ENCODE peak calls at places on chromosomes 11 and 22, in ten cellular contexts. A is PC-3, B is stomach, P is AG10803, R is upper lobe of right lung, G is neural progenitor cell, C is bronchial epithelial cell, H is fibroblast of the aortic adventitia, T is ovary, M is HCT116. N is an unnamed sample.

GRCh38 chr22:38177926-38178604 is 3.6 kb downstream of the PLA2G6 start:
- DNase-seq in H (peak), M (peak), A (peak), B (peak), C (peak), P (peak), R (no peak), T (peak), G (peak), N (peak)

GRCh38 chr11:112255075-112255739 is 5.5 kb downstream of the PLET1 start:
- DNase-seq in R (no peak), G (no peak), B (no peak), C (peak), H (peak), M (no peak), P (peak), A (peak), T (no peak), N (no peak)

GRCh38 chr22:23837911-23838685 is 708 bp downstream of the DERL3 start:
- DNase-seq in B (no peak), R (no peak), P (no peak), T (no peak), G (peak), H (no peak), M (no peak), C (no peak), A (no peak), N (no peak)

GRCh38 chr22:28706845-28707244 is 27.2 kb upstream of the TTC28 start:
- DNase-seq in B (no peak), M (no peak), C (no peak), P (no peak), G (no peak), T (no peak), A (no peak), H (no peak), R (no peak), N (no peak)

GRCh38 chr11:16669799-16670415 is 68.5 kb upstream of the C11orf58 start:
- DNase-seq in B (no peak), P (no peak), R (no peak), C (peak), H (no peak), G (no peak), T (no peak), M (peak), A (peak), N (no peak)

GRCh38 chr22:32536352-32536751 is 61.7 kb downstream of the FBXO7 start:
- DNase-seq in H (no peak), B (no peak), C (no peak), A (no peak), T (no peak), G (no peak), M (no peak), P (no peak), R (no peak), N (no peak)

GRCh38 chr11:134513585-134514120 is 101.6 kb upstream of the B3GAT1 start:
- DNase-seq in B (no peak), M (no peak), G (no peak), H (no peak), C (no peak), A (no peak), R (peak), P (no peak), T (no peak), N (no peak)

GRCh38 chr11:17827006-17827405 is 92.4 kb downstream of the KCNC1 start:
- DNase-seq in P (no peak), R (no peak), H (no peak), T (no peak), B (no peak), A (peak), C (peak), G (peak), M (no peak), N (no peak)

GRCh38 chr11:112797072-112797471 is 164.1 kb upstream of the NCAM1 start:
- DNase-seq in R (no peak), B (no peak), M (no peak), H (no peak), A (no peak), C (no peak), P (no peak), G (peak), T (no peak), N (no peak)

GRCh38 chr11:80165763-80166162 is 724.9 kb upstream of the TENM4 start:
- DNase-seq in R (no peak), G (no peak), A (peak), P (peak), C (peak), T (no peak), B (no peak), H (no peak), M (no peak), N (no peak)

GRCh38 chr11:111513240-111513605 is 1.0 kb upstream of the BTG4 start:
- DNase-seq in R (no peak), T (no peak), P (no peak), B (no peak), A (no peak), H (no peak), M (no peak), G (no peak), C (peak), N (no peak)

GRCh38 chr11:70210051-70210501 is 7.0 kb downstream of the FADD start:
- DNase-seq in C (no peak), B (no peak), M (no peak), T (no peak), P (peak), R (no peak), G (no peak), H (peak), A (peak), N (no peak)

GRCh38 chr11:12177739-12178338 is 67.4 kb downstream of the MICAL2 start:
- DNase-seq in R (peak), P (no peak), M (no peak), G (no peak), H (peak), A (no peak), C (no peak), B (no peak), T (no peak), N (no peak)

GRCh38 chr22:31488988-31489617 is 539 bp downstream of the EIF4ENIF1 start:
- DNase-seq in H (peak), M (no peak), A (peak), P (peak), T (peak), R (peak), C (no peak), B (peak), G (peak), N (peak)

GRCh38 chr11:73907191-73907590 is 30.4 kb downstream of the PAAF1 start:
- DNase-seq in C (peak), T (no peak), P (peak), R (no peak), B (no peak), H (peak), G (no peak), A (peak), M (peak), N (no peak)

GRCh38 chr11:102004220-102004619 is 43.0 kb upstream of the CFAP300 start:
- DNase-seq in G (no peak), R (no peak), H (no peak), B (no peak), M (no peak), A (no peak), T (no peak), C (no peak), P (no peak), N (no peak)

GRCh38 chr22:24578355-24579241 is 14.3 kb downstream of the LRRC75B start:
- DNase-seq in P (peak), R (no peak), M (no peak), C (peak), G (no peak), H (peak), B (no peak), T (no peak), A (peak), N (no peak)

GRCh38 chr22:49380828-49381114 is 446.9 kb downstream of the BRD1 start:
- DNase-seq in B (peak), P (no peak), T (no peak), R (no peak), M (no peak), H (no peak), A (no peak), C (no peak), G (no peak), N (no peak)

GRCh38 chr11:31974737-31975136 is 116.1 kb upstream of the RCN1 start:
- DNase-seq in R (no peak), C (peak), A (peak), M (peak), T (no peak), P (peak), B (no peak), H (peak), G (no peak), N (no peak)

GRCh38 chr22:41181349-41182241 is 23.5 kb upstream of the L3MBTL2 start:
- DNase-seq in P (peak), R (no peak), T (no peak), M (no peak), H (peak), A (peak), C (peak), G (no peak), B (no peak), N (no peak)

GRCh38 chr11:75334976-75335375 is 16.5 kb downstream of the ARRB1 start:
- DNase-seq in T (no peak), P (no peak), M (no peak), A (no peak), H (no peak), R (no peak), B (no peak), G (peak), C (no peak), N (no peak)

GRCh38 chr11:66856496-66857233 is at the start of gene LRFN4:
- DNase-seq in C (peak), T (no peak), M (no peak), H (no peak), P (no peak), A (peak), B (peak), G (peak), R (peak), N (no peak)

GRCh38 chr11:33622231-33622630 is 78.4 kb downstream of the C11orf91 start:
- DNase-seq in H (peak), R (no peak), M (no peak), T (no peak), B (no peak), C (no peak), A (no peak), G (no peak), P (peak), N (no peak)

GRCh38 chr11:3139481-3140290 is 25.4 kb downstream of the OSBPL5 start:
- DNase-seq in B (no peak), R (no peak), T (no peak), P (no peak), H (no peak), M (no peak), A (no peak), C (no peak), G (no peak), N (no peak)

GRCh38 chr11:12150831-12151382 is 40.5 kb downstream of the MICAL2 start:
- DNase-seq in H (peak), M (no peak), P (no peak), G (no peak), C (peak), T (no peak), A (peak), B (no peak), R (peak), N (no peak)

GRCh38 chr11:61482513-61482912 is 26.0 kb upstream of the LRRC10B start:
- DNase-seq in M (no peak), H (no peak), C (no peak), A (peak), T (no peak), B (no peak), P (no peak), G (peak), R (no peak), N (no peak)
- TF ChIP-seq CTCF in M (peak), H (peak), C (peak), A (peak), T (no peak), B (peak), P (peak), G (peak), R (peak), N (peak)

GRCh38 chr11:86066606-86067229 is 2.2 kb downstream of the PICALM start:
- DNase-seq in T (no peak), P (no peak), B (no peak), C (no peak), R (no peak), A (no peak), M (no peak), H (no peak), G (no peak), N (no peak)

GRCh38 chr11:86064236-86064803 is 4.6 kb downstream of the PICALM start:
- DNase-seq in P (no peak), A (peak), B (no peak), R (no peak), H (peak), G (no peak), C (peak), M (no peak), T (no peak), N (no peak)

GRCh38 chr11:86067230-86068137 is 1.4 kb downstream of the PICALM start:
- DNase-seq in A (peak), T (no peak), R (no peak), C (peak), M (no peak), H (peak), P (no peak), G (no peak), B (no peak), N (no peak)

GRCh38 chr11:86068138-86068861 is 584 bp downstream of the PICALM start:
- DNase-seq in T (no peak), G (peak), R (peak), C (peak), H (peak), B (peak), M (no peak), P (peak), A (peak), N (peak)

DNA sequence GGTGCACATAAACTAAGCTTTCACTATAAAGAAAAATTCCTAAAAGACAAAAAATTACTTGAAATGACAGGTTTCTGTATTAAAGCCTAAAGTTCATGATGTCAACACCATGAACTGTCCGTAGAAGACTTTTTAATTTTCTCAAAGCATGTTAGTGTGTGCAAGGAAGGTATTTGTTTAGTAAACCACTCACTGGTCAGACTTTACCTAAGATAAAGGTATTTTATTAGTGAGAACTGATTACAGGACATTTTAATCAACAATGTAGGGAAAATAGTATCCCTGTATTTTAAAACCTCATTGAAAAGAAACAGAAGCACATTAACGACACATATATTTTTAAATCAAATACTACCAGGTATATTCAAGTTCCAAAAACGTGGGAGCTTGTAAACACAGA is 2.9 kb downstream of the PICALM start:
- DNase-seq in B (no peak), A (no peak), R (no peak), G (no peak), H (no peak), M (no peak), P (no peak), T (no peak), C (no peak), N (no peak)
- H3K4me3 ChIP-seq in B (peak), A (peak), R (peak), G (peak), H (peak), M (no peak), P (peak), T (peak), C (peak), N (peak)

DNA sequence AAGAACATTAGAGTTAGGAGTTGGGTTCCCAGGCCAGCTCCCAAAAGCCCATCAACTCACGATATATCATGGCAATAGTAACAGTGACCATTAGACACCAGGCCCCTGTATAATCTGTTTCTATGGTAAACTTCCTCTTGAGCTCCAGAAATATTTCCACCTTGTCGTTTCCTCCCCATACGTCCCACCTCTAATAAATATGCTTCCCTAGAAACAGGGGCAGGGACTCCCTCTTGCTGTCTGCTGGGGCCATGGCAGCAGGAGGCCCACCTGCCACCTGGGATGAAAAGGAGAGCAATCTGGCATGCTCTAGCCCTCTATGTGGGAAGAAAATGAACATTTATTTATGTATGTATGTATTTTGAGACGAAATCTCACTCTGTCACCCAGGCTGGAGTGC is 32.2 kb upstream of the AMOTL1 start:
- DNase-seq in R (no peak), P (no peak), B (no peak), A (no peak), H (no peak), M (no peak), C (no peak), G (no peak), T (no peak), N (no peak)
- TF ChIP-seq CTCF in R (no peak), P (no peak), B (no peak), A (no peak), H (no peak), M (no peak), C (no peak), G (no peak), T (no peak), N (no peak)

DNA sequence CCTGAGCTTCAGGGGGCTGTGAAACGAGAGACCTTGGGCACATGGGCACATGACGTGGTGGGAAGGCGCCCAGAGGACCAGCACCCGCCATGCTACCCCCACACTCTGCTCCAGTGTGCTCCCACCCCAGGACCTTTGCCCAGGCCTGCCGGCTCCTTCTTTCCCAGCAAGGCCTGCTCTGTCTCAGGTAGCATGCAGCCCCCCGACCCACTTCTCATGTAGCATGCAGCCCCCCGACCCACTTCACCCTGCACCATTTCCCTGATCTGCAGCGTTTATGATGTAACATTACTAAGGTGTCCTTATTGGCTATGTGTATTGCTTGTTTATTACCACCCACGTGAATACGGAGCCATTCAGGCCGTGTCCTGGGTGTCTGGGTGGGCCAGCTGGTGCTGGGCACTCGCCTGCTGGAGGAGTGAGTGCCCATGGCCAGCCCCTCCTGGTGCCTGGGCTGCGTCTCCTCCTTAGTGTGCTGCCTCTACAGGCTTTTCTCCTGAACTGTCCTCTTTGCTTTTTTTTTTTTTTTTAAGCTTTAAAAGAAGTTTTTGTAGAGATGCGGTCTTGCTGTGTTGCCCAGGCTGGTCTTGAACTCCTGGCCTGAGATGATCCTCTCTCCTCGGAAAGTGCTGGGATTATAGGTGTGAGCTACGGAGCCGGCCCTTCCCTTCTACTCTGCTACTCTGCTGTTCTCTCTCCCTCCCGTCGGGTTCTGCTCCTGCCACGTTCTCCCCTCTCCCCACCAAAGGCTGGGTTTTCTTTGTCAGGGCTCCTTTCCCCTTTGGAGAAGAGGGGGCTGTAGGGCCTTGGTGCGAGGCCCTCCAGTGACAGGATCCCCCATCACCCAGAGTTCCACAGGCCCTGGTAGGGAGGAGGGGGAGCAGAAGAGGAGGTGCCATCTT is 29.4 kb downstream of the LRP5 start:
- DNase-seq in P (no peak), T (no peak), B (no peak), H (no peak), C (no peak), R (no peak), G (no peak), M (no peak), A (no peak), N (no peak)
- H3K4me3 ChIP-seq in P (no peak), T (no peak), B (no peak), H (no peak), C (no peak), R (no peak), G (no peak), M (peak), A (no peak), N (no peak)

DNA sequence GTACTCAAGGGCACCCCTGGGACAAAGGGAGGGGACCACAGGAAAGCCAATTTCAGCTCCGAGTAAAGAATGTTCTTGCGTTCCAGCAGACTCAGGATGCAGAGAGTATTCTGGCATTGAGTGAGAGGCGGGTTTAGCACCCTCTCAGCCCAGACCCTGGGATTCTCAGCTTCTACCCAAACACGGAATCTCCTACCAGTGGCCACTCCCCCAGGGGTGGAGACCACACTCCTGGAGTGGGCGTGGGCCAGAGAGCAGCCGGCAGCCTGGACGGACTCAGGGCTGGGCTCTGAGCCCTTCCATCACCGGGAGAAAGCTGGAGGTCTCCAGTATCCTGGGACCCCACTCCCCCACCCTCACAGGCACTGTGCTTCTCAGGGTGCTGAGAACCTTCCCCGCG is 26.1 kb upstream of the TTLL12 start:
- DNase-seq in P (no peak), C (no peak), A (no peak), H (peak), M (no peak), T (no peak), G (peak), B (no peak), R (no peak), N (no peak)
- TF ChIP-seq CTCF in P (no peak), C (no peak), A (no peak), H (no peak), M (no peak), T (no peak), G (no peak), B (no peak), R (no peak), N (no peak)

GRCh38 chr11:97361812-97362378 is 972.1 kb downstream of the JRKL start:
- DNase-seq in H (peak), M (no peak), A (peak), G (no peak), R (no peak), T (no peak), C (peak), P (no peak), B (no peak), N (no peak)

GRCh38 chr11:97364047-97364446 is 974.2 kb downstream of the JRKL start:
- DNase-seq in R (no peak), T (no peak), A (peak), G (no peak), M (no peak), P (no peak), C (peak), B (no peak), H (peak), N (no peak)

GRCh38 chr11:97367406-97368083 is 977.7 kb downstream of the JRKL start:
- DNase-seq in B (no peak), H (no peak), R (no peak), M (no peak), P (no peak), G (no peak), A (no peak), C (no peak), T (no peak), N (no peak)

GRCh38 chr11:97363331-97363730 is 973.5 kb downstream of the JRKL start:
- DNase-seq in H (no peak), A (no peak), C (no peak), G (no peak), R (no peak), T (no peak), M (no peak), B (no peak), P (no peak), N (no peak)
- H3K4me3 ChIP-seq in H (no peak), A (no peak), C (no peak), G (no peak), R (no peak), T (no peak), M (no peak), B (no peak), P (no peak), N (no peak)

DNA sequence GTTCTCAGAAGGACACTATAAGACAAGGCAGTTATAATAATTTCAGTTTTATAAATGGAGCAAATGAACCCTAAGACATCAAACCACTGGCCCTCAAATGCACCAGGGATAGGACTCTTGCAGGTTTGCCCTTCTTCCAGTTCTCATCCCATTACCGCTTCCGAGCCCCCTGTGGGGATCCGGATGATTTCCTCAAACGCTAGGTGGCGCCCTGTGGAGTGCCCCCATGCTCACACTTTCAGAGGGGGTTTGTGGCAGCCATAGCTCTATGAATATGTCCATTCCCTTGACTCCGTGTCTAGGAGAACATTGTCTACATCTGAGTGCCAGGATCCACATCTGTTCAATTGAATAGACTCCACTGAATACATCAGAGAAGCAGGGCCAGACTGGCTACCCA is 816.3 kb downstream of the NTM start:
- DNase-seq in P (no peak), H (no peak), T (no peak), A (no peak), B (no peak), G (peak), C (no peak), M (no peak), R (no peak), N (no peak)
- TF ChIP-seq CTCF in P (no peak), H (peak), T (no peak), A (peak), B (no peak), G (peak), C (peak), M (no peak), R (no peak), N (no peak)